ENCODE peak calls at places on chromosomes 13 and 19, in five cellular contexts. D is pancreas; Y is suprapubic skin; I is CD8-positive, alpha-beta memory T cell; J is IMR-90. K is an unnamed sample.

GRCh38 chr19:52635786-52636570 is 2.2 kb downstream of the ZNF83 start:
- DNase-seq in I (no peak), D (no peak), J (peak), Y (no peak), K (no peak)

GRCh38 chr13:105721056-105721455 is 814.4 kb downstream of the EFNB2 start:
- DNase-seq in I (no peak), D (no peak), J (no peak), Y (no peak), K (no peak)

GRCh38 chr19:49581007-49581508 is at the start of gene PRRG2:
- DNase-seq in Y (peak), J (no peak), D (peak), I (no peak), K (no peak)

GRCh38 chr13:39506559-39507390 is 96.2 kb downstream of the LHFPL6 start:
- DNase-seq in D (no peak), Y (no peak), J (peak), I (no peak), K (no peak)

GRCh38 chr13:74142257-74142656 is 8.1 kb upstream of the KLF12 start:
- DNase-seq in I (no peak), D (no peak), J (no peak), Y (no peak), K (no peak)

GRCh38 chr13:94435604-94436226 is 43.8 kb downstream of the DCT start:
- DNase-seq in Y (no peak), D (no peak), I (peak), J (peak), K (no peak)

GRCh38 chr13:88086577-88086976 is 415.4 kb downstream of the SLITRK5 start:
- DNase-seq in I (no peak), D (no peak), J (peak), Y (no peak), K (no peak)

GRCh38 chr13:64347662-64348061 is 2882.5 kb downstream of the PCDH9 start:
- DNase-seq in D (no peak), I (no peak), Y (no peak), J (peak), K (no peak)

DNA sequence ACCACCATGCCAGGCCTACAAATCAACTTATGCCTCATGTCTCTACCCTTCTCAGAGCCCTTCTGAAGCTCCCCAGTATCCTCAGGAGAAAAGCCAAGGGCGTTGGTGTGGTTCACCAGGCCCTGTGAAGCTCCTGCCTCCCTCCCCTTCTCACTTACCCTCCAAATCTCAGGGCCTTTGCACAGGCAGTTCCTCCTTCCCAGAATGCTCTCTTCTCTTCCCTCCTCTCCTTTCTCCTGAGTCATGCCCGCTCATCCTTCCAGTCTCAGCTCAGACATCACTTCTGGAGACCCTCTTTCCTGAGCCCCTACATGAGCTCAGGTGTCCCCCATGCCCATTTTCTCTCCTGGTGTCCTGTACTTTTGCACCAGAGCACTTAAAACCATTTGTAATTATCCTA is 20.5 kb downstream of the HIF3A start:
- DNase-seq in I (no peak), Y (no peak), J (no peak), D (no peak), K (no peak)
- H3K4me3 ChIP-seq in I (no peak), Y (no peak), J (no peak), D (no peak), K (no peak)

GRCh38 chr13:42380420-42381164 is 108.6 kb downstream of the AKAP11 start:
- DNase-seq in I (no peak), D (no peak), Y (no peak), J (no peak), K (no peak)

GRCh38 chr13:42379241-42379640 is 107.3 kb downstream of the AKAP11 start:
- DNase-seq in I (no peak), J (no peak), D (no peak), Y (no peak), K (no peak)

GRCh38 chr13:42375663-42376062 is 103.7 kb downstream of the AKAP11 start:
- DNase-seq in I (no peak), D (no peak), Y (no peak), J (no peak), K (no peak)

GRCh38 chr13:42378383-42378780 is 106.4 kb downstream of the AKAP11 start:
- DNase-seq in J (no peak), Y (no peak), D (no peak), I (no peak), K (no peak)

GRCh38 chr13:42377640-42378382 is 105.9 kb downstream of the AKAP11 start:
- DNase-seq in I (no peak), D (no peak), J (no peak), Y (no peak), K (no peak)
- H3K4me3 ChIP-seq in I (no peak), D (no peak), J (no peak), Y (no peak), K (no peak)

DNA sequence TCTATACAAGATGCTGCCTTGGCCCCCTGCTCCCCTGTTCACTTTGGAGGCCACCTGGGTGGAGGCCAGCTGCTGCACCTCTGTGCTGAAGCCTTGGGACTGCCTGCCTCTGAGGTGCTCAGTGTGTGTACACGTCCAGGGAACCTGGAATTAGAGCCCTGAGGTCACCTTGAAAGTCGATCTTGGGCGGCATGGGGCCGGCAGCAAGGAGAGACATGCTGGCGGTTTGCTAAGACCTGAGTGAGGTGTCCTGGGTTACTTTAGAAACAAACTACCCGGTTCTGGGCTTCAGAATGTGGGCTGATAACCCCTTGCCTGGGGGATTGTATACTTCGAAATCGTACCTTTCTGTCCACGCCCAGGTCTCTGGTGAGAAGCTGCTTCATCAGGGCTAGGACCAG is 25.5 kb downstream of the TSSK6 start:
- DNase-seq in J (no peak), I (peak), D (no peak), Y (peak), K (no peak)
- H3K4me3 ChIP-seq in J (no peak), I (peak), D (no peak), Y (peak), K (no peak)

GRCh38 chr13:50123515-50123861 is 108.2 kb downstream of the KCNRG start:
- DNase-seq in D (no peak), J (no peak), I (no peak), Y (no peak), K (no peak)

GRCh38 chr13:50123002-50123401 is 107.8 kb downstream of the KCNRG start:
- DNase-seq in D (no peak), J (no peak), Y (no peak), I (no peak), K (no peak)

GRCh38 chr13:50123862-50124535 is 108.8 kb downstream of the KCNRG start:
- DNase-seq in I (peak), J (peak), D (no peak), Y (peak), K (no peak)

GRCh38 chr13:50124536-50125305 is 109.5 kb downstream of the KCNRG start:
- DNase-seq in I (peak), J (peak), Y (peak), D (peak), K (peak)

GRCh38 chr13:50122465-50122864 is 107.2 kb downstream of the KCNRG start:
- DNase-seq in D (no peak), J (no peak), Y (no peak), I (no peak), K (no peak)
- H3K4me3 ChIP-seq in D (no peak), J (no peak), Y (no peak), I (no peak), K (no peak)

DNA sequence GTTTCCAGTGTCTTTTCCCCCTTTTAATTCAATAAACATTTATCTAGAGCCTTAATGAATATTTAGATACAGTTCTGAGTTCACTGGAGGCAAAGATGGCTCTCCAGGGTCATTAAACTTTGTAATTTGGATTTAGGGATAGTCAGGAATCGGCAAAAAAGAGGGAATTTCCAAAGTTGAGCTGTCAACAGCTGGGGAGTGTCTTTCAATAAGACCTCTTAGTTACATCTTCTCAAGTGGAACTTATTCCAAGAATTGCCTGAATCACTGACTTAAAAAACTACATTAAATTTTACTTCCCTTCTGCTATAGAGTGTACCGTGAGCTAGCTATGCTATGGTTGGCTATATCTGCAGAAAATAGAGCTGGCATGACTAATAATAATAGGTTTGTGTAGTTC is 2.0 kb downstream of the LRCH1 start:
- DNase-seq in J (peak), I (no peak), D (no peak), Y (no peak), K (no peak)
- H3K4me3 ChIP-seq in J (peak), I (peak), D (peak), Y (peak), K (peak)

DNA sequence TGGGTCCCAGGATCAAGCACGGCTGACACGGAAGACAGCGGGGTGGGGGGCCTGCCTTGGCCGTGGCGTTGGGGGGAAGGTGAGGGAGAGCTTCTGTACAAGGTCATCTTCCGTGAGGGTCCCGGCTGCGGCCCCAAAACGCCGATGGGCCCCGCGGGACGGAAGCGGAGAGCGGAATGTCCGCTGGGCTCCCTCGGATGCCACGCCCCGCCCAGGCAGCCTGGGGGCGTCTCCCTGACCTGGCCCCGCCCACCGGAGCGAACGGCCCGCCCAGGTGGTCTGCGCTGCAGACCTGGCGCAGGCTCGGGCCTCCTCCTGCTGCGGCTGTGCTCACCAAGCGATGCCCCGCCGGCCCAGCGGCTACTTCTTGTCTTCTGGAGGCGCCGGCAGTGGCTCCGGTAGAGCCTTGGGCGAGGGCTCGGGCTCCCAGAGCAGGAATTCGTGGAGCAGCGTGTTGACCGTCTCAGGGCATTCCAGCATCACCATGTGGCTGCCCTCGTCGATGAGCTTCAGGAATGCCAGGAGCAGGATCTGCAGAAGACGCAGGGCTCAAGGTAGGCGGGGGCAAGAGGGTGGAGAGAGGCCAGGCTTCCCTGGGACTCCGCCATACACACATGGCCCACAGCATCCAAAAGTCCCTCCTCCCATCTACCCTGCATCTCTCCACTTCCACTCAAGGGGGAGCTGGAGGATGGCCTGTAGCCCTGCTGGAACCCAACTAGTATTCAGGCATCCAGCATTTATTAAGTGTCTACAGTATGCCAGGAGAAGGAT is 10.7 kb downstream of the ABHD8 start:
- DNase-seq in J (peak), D (peak), I (peak), Y (peak), K (peak)
- H3K4me3 ChIP-seq in J (peak), D (no peak), I (peak), Y (peak), K (peak)

GRCh38 chr19:56405062-56405461 is 930 bp downstream of the ZNF583 start:
- DNase-seq in Y (no peak), I (no peak), D (no peak), J (no peak), K (no peak)
- H3K4me3 ChIP-seq in Y (peak), I (peak), D (no peak), J (peak), K (no peak)

GRCh38 chr19:4952945-4953344 is 16.0 kb upstream of the KDM4B start:
- DNase-seq in I (no peak), Y (no peak), J (no peak), D (no peak), K (no peak)
- H3K4me3 ChIP-seq in I (no peak), Y (no peak), J (no peak), D (no peak), K (no peak)

GRCh38 chr19:38374332-38375097 is at the start of gene PSMD8:
- DNase-seq in Y (peak), J (peak), I (peak), D (peak), K (peak)

GRCh38 chr19:38377052-38377451 is 2.7 kb downstream of the PSMD8 start:
- DNase-seq in D (no peak), I (no peak), Y (no peak), J (no peak), K (no peak)

GRCh38 chr19:38375098-38375493 is 725 bp downstream of the PSMD8 start:
- DNase-seq in J (peak), D (no peak), Y (no peak), I (no peak), K (no peak)

GRCh38 chr19:38376576-38376975 is 2.2 kb downstream of the PSMD8 start:
- DNase-seq in J (no peak), D (no peak), Y (no peak), I (no peak), K (no peak)

DNA sequence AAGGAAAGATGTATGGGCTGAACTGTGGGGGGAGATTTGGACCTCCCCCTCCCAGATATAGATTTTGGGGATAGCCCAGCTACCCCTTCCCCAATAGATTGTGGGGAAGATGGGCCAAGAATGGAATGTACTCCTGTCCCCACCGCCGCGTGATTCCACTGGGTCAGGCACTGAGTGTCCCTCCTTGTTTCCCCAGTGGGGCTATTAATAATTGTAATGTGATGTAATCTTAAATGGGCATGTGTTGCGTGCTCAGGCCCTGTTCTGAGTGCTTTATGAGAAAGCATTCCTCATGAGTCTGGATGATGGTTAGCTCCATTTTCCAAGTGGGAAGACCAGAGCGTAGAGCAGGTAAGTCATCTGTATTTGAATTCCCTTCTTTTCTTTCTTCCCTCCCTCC is 1.4 kb downstream of the PSMD8 start:
- DNase-seq in I (no peak), D (no peak), Y (no peak), J (peak), K (no peak)
- H3K4me3 ChIP-seq in I (peak), D (peak), Y (peak), J (peak), K (peak)